ENCODE peak calls at places on chromosomes 1 and 21, in five cellular contexts. B, V, O, U and Z are unnamed samples.

GRCh38 chr1:226551299-226551698 is 2.7 kb downstream of the STUM start:
- DNase-seq in B (no peak), V (no peak), O (no peak), U (no peak), Z (no peak)

GRCh38 chr1:8595919-8596318 is 221.5 kb downstream of the RERE start:
- DNase-seq in B (no peak), V (no peak), O (no peak), U (no peak), Z (no peak)

GRCh38 chr1:158830074-158830677 is 975 bp upstream of the MNDA start:
- DNase-seq in B (no peak), V (no peak), O (no peak), U (no peak), Z (no peak)

GRCh38 chr1:40803902-40804301 is 20.3 kb downstream of the KCNQ4 start:
- DNase-seq in B (no peak), V (no peak), O (no peak), U (no peak), Z (no peak)

GRCh38 chr1:9317591-9318331 is 25.1 kb downstream of the SPSB1 start:
- DNase-seq in B (no peak), V (no peak), O (no peak), U (peak; percentile 65), Z (peak; percentile 63)

GRCh38 chr1:173507205-173507846 is 30.2 kb downstream of the PRDX6 start:
- DNase-seq in B (peak; percentile 86), V (no peak), O (no peak), U (no peak), Z (peak; percentile 87)

GRCh38 chr1:178819123-178819522 is 51.8 kb downstream of the ANGPTL1 start:
- DNase-seq in B (peak; percentile 5), V (no peak), O (no peak), U (no peak), Z (peak; percentile 23)

GRCh38 chr1:85689788-85690404 is 18.3 kb downstream of the ZNHIT6 start:
- DNase-seq in B (no peak), V (no peak), O (no peak), U (no peak), Z (no peak)

GRCh38 chr1:46612937-46613660 is 3.5 kb downstream of the MOB3C start:
- DNase-seq in B (no peak), V (no peak), O (no peak), U (no peak), Z (no peak)

GRCh38 chr1:22223176-22223575 is 80.3 kb upstream of the WNT4 start:
- DNase-seq in B (peak; percentile 80), V (no peak), O (peak; percentile 10), U (no peak), Z (peak; percentile 49)

GRCh38 chr1:32151319-32151787 is 28.1 kb upstream of the TXLNA start:
- DNase-seq in B (peak; percentile 52), V (no peak), O (no peak), U (no peak), Z (peak; percentile 60)

GRCh38 chr1:65813956-65814355 is 21.3 kb downstream of the PDE4B start:
- DNase-seq in B (peak; percentile 43), V (no peak), O (no peak), U (no peak), Z (peak; percentile 51)

GRCh38 chr1:163443863-163444262 is 122.1 kb downstream of the NUF2 start:
- DNase-seq in B (no peak), V (no peak), O (no peak), U (no peak), Z (no peak)

GRCh38 chr1:228344631-228345072 is 62.0 kb downstream of the TRIM11 start:
- DNase-seq in B (peak; percentile 49), V (no peak), O (peak; percentile 31), U (peak; percentile 15), Z (peak; percentile 50)
- TF ChIP-seq CTCF in B (no peak), V (no peak), O (no peak), U (no peak), Z (no peak)

GRCh38 chr1:201536542-201536941 is 2.4 kb upstream of the NAV1 start:
- DNase-seq in B (peak; percentile 80), V (no peak), O (no peak), U (no peak), Z (peak; percentile 75)
- H3K4me3 ChIP-seq in B (no peak overlapping the region), V (no peak overlapping the region), O (no peak overlapping the region), U (no peak overlapping the region), Z (no peak overlapping the region)

DNA sequence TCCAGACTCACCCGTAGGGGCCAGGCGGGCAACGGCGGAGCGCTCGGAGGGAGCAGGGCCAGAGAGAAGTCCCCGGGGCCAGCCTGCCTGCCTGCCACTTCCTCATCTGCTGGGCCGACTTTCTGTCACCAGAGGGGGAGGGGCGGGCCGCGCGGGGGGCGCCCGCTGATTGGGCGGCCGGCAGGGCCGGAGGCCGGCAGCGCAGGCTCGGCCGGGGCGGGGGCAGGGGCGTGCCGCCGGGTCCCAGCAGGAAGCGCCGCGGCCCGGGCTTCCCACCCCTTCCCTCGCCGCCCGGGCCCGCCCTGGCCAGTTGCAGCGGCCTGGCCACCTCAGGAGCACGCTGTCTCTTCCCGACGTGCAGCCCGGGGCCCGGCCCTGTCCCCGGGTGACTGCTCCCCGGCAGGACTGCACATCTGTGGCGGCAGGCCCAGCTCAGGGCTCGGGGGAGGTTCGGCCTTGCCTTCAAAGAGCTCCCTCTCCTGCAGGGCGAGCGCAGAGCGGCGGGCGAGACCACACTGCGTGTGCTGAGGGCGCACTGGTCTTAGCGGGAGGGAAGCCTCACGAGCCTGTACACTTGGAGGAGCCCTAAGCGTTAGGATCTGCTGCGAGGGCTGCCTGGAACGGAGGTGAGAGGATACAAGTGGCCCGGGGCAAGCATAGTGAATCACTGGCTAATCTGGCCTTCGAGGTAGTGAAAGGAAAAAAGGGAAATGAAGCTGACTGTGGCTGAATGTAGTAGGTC is at the start of gene ELOVL1:
- DNase-seq in B (peak; percentile 88), V (peak; percentile 90), O (peak; percentile 95), U (peak; percentile 95), Z (peak; percentile 92)
- TF ChIP-seq CTCF in B (peak; percentile 41), V (no peak), O (no peak), U (no peak), Z (peak; percentile 23)

DNA sequence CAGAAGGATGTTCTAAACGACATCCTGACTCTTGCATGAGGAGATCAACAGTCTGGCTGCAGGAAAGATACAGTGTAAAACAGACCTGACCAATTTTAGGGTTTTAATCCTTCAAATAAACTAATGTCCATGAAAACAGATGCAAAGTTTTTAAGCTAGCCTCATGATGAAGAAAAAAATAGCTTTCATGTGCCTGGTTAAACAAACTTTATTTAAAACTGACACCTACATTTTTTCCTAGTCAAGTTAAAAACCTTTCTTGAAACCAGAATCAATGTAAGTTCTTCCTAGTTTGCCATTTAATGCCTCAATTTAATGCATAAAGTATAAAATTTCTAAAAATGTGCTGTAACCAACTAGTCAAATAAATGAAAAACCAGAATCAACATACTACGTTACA is 2.9 kb downstream of the WDR26 start:
- DNase-seq in B (no peak), V (no peak), O (no peak), U (no peak), Z (no peak)
- H3K4me3 ChIP-seq in B (no peak overlapping the region), V (peak overlapping the region; percentile 87), O (no peak overlapping the region), U (peak overlapping the region; percentile 72), Z (peak overlapping the region; percentile 72)

GRCh38 chr21:34797202-34797527 is 128.4 kb downstream of the CLIC6 start:
- DNase-seq in B (no peak), V (no peak), O (no peak), U (no peak), Z (no peak)

GRCh38 chr21:34793471-34793870 is 124.7 kb downstream of the CLIC6 start:
- DNase-seq in B (no peak), V (no peak), O (no peak), U (no peak), Z (no peak)

GRCh38 chr21:34796518-34797201 is 127.9 kb downstream of the CLIC6 start:
- DNase-seq in B (peak; percentile 64), V (peak; percentile 63), O (no peak), U (no peak), Z (peak; percentile 69)

GRCh38 chr21:34794686-34795085 is 125.9 kb downstream of the CLIC6 start:
- DNase-seq in B (no peak), V (no peak), O (no peak), U (no peak), Z (no peak)

DNA sequence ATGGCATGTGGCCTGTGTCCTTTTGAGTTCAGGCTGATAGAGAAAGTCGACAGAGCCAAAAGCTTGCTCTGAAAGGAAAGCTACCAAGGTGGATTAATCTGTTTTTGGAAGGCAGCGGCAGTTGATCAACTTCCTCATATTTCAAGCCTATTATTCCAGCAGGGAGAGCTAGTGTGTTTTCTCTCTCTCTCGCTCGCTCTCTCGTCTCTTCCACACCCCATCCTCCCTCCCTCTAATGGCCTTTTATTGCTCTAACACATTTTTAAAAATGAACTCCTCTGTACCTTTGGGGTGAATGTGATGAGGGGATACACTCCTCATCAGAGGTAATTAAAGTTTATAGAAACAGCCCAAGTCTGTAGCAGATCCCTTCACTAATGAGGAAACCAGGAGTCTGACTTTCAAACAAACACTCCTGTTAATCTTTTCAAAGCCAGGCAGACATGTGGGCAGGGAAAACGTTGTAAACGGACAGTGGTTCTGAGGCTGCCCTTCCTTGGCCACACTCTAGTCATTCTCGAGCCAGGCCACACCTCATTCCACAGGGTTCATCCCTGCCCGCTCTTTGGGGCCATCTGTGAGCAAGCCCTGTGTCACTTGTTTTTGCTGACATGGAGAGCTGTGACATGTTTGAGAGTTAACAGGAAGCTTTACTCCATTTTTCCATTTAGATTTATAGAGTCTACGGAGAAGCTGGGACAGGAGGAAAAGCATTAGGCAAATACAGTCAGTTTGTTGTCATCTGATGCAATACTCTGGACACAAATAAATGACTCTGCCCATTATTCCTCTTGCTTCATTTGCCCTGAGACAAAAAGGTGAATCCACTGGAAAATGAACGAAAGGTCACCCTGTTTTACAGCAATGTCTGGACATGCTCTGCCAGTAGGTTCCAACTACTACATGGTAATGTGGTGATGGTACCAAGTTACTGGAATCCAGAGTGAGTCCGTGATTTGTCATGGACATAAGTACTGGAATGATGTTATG is 126.7 kb downstream of the CLIC6 start:
- DNase-seq in B (peak; percentile 95), V (peak; percentile 74), O (peak; percentile 69), U (no peak), Z (peak; percentile 88)
- TF ChIP-seq CTCF in B (peak; percentile 45), V (no peak), O (peak; percentile 27), U (no peak), Z (peak; percentile 41)

DNA sequence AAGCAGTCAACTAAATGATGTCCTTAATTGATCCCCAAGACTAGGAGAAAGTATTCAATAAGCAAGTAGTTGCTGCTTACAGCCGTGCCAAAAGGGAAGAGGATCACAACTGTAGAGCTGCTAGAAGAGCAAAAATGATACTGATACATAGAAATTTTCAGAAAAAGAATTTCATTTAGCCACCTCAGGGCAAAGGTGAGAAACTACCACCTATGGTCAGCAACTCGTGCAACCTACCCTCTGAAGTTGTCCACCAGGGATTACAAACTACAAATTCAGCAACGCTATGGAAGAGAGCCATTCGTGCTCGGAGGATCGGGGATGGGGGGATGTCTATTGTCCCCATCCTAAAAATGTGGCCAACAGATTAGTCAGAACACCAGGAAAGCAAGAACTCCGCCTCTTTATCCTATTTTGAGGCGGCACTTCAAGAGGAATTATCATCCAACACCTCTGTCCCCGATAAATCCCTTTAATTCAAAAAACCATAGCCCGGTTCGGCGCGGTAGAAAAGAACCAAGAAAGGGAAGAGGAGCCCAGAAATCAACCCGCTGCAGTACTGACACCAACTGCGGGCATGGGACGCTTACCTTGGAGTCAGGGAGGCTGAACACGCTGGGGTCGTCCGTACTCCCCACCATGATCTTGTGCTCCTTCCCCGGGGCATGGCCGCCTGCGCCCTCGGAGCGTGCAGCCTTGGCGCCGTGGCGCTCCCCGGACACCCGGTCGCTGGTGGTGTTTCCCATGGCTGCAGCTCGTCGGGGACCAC is 687 bp downstream of the PRKAB2 start:
- DNase-seq in B (peak; percentile 18), V (peak; percentile 6), O (no peak), U (no peak), Z (peak; percentile 20)
- H3K4me3 ChIP-seq in B (peak overlapping the region; percentile 91), V (peak overlapping the region; percentile 74), O (peak overlapping the region; percentile 91), U (peak overlapping the region; percentile 85), Z (peak overlapping the region; percentile 62)